ENCODE peak calls at places on chromosomes 16 and 17, in nine cellular contexts. Q is NB4, H is GM23338, U is NT2/D1, F is cardiac fibroblast, K is IMR-90, A is AG10803, D is OCI-LY7, I is ascending aorta. R is an unnamed sample.

GRCh38 chr16:16960785-16961184 is 510.0 kb downstream of the XYLT1 start:
- DNase-seq in I (no peak), Q (no peak), F (no peak), H (peak; percentile 49), U (no peak), A (no peak), K (no peak), D (no peak), R (no peak)

GRCh38 chr16:50509521-50510341 is 38.5 kb upstream of the NKD1 start:
- DNase-seq in U (peak; percentile 54), F (peak; percentile 8), Q (peak; percentile 47), H (peak; percentile 85), K (peak; percentile 6), A (peak; percentile 6), D (peak; percentile 35), I (no peak), R (no peak)

GRCh38 chr16:2811703-2812471 is 5.2 kb upstream of the PRSS21 start:
- DNase-seq in U (no peak), D (no peak), A (no peak), K (no peak), Q (no peak), F (no peak), I (no peak), H (no peak), R (no peak)

GRCh38 chr17:39670746-39671145 is 2.5 kb downstream of the PNMT start:
- DNase-seq in H (no peak), K (no peak), Q (no peak), I (no peak), D (no peak), F (no peak), A (no peak), U (no peak), R (no peak)

GRCh38 chr16:46961373-46962353 is 11.8 kb downstream of the DNAJA2 start:
- DNase-seq in K (peak; percentile 43), F (no peak), U (no peak), D (no peak), A (peak; percentile 62), Q (peak; percentile 64), I (no peak), H (no peak), R (peak; percentile 67)

GRCh38 chr16:85215478-85216120 is 103.3 kb upstream of the CIBAR2 start:
- DNase-seq in U (no peak), F (no peak), K (no peak), D (no peak), Q (no peak), I (no peak), H (no peak), A (no peak), R (no peak)

GRCh38 chr16:73000020-73000906 is 47.7 kb downstream of the ZFHX3 start:
- DNase-seq in Q (no peak), H (no peak), D (no peak), A (peak; percentile 39), F (peak; percentile 50), U (no peak), K (no peak), I (no peak), R (no peak)

GRCh38 chr16:88437367-88437964 is 15.6 kb upstream of the ZFPM1 start:
- DNase-seq in A (no peak), D (peak; percentile 71), U (no peak), I (no peak), Q (peak; percentile 75), F (peak; percentile 44), H (peak; percentile 92), K (peak; percentile 27), R (peak; percentile 58)

GRCh38 chr17:80358861-80359260 is 56.1 kb upstream of the ENDOV start:
- DNase-seq in H (no peak), I (no peak), U (no peak), F (no peak), A (no peak), Q (no peak), D (no peak), K (no peak), R (no peak)

GRCh38 chr16:27644165-27644564 is 94.2 kb downstream of the KATNIP start:
- DNase-seq in I (no peak), A (no peak), Q (no peak), H (no peak), K (no peak), F (no peak), U (no peak), D (no peak), R (no peak)

GRCh38 chr16:4285167-4285566 is 12.3 kb upstream of the TFAP4 start:
- DNase-seq in Q (no peak), A (no peak), D (no peak), F (no peak), I (no peak), K (no peak), U (no peak), H (no peak), R (no peak)

GRCh38 chr17:19306160-19307111 is 56.1 kb downstream of the B9D1 start:
- DNase-seq in U (no peak), I (no peak), K (no peak), D (peak; percentile 98), A (no peak), F (no peak), H (no peak), Q (peak; percentile 80), R (no peak)

GRCh38 chr17:9935408-9935807 is 30.3 kb upstream of the RCVRN start:
- DNase-seq in F (peak; percentile 14), A (peak; percentile 69), I (no peak), K (no peak), D (no peak), Q (peak; percentile 31), U (no peak), H (no peak), R (peak; percentile 15)

GRCh38 chr17:50153650-50154575 is 3.4 kb upstream of the PPP1R9B start:
- DNase-seq in F (peak; percentile 73), H (no peak), D (no peak), I (no peak), A (no peak), U (no peak), K (no peak), Q (no peak), R (no peak)

GRCh38 chr17:77223642-77224420 is 83.1 kb downstream of the SEC14L1 start:
- DNase-seq in U (no peak), F (no peak), I (no peak), Q (no peak), K (no peak), A (no peak), H (no peak), D (no peak), R (no peak)

GRCh38 chr16:4240624-4241023 is 1.3 kb downstream of the SRL start:
- DNase-seq in Q (no peak), K (no peak), H (peak; percentile 46), D (no peak), I (no peak), F (no peak), U (no peak), A (no peak), R (no peak)

GRCh38 chr16:85722066-85722465 is 28.8 kb downstream of the C16orf74 start:
- DNase-seq in H (no peak), Q (no peak), F (no peak), D (no peak), U (no peak), K (no peak), I (no peak), A (no peak), R (no peak)

GRCh38 chr17:63437287-63438091 is 8.6 kb downstream of the CYB561 start:
- DNase-seq in K (no peak), U (no peak), H (no peak), A (peak; percentile 47), I (no peak), F (no peak), D (no peak), Q (no peak), R (peak; percentile 32)

DNA sequence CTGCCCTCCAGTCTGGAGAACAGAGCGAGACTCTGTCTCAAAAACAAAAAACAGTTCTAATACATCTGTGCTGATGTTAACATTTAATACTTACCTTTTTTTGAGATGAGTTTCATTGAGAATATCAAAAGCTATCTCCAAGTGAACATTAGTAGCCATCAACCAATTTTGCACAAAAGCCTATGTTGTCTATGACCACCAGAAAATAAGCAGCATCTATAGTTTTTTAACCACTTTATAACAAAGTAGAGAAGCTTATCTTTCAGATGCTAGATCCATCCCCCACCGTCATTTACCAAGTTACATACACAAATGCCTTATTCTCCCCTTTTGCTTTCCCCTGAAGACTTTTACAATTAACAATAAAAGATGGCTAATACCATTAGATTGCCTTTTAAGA is 4.1 kb downstream of the SRSF1 start:
- DNase-seq in H (no peak), F (no peak), K (no peak), D (no peak), A (no peak), I (no peak), Q (no peak), U (no peak), R (no peak)
- H3K4me3 ChIP-seq in H (peak overlapping the region; percentile 94), F (no peak overlapping the region), K (no peak overlapping the region), D (peak overlapping the region; percentile 96), A (no peak overlapping the region), I (no peak overlapping the region), Q (peak overlapping the region; percentile 90), U (no peak overlapping the region), R (no peak overlapping the region)

DNA sequence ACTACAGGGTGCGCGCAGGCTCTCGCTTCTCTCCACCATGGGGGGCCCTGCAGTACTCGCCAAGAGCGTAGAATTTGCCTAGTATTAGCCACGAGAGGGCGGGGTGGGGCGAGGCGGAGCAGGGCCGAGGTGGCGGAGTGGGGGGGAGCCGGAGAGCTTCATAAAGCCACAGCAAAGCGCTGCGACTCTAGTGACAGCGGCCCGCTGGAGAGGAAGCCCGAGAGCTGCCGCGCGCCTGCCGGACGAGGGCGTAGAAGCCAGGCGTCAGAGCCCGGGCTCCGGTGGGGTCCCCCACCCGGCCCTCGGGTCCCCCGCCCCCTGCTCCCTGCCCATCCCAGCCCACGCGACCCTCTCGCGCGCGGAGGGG is at the start of gene TBX21:
- DNase-seq in D (peak; percentile 41), F (peak; percentile 13), U (no peak), I (peak; percentile 25), A (peak; percentile 12), H (peak; percentile 90), Q (peak; percentile 88), K (no peak), R (peak; percentile 51)
- H3K4me3 ChIP-seq in D (no peak within 1 kb of the TSS), F (no peak within 1 kb of the TSS), U (peak within 1 kb of the TSS; percentile 59), I (peak within 1 kb of the TSS; percentile 63), A (no peak within 1 kb of the TSS), H (peak within 1 kb of the TSS; percentile 63), Q (no peak within 1 kb of the TSS), K (no peak within 1 kb of the TSS), R (no peak within 1 kb of the TSS)

GRCh38 chr16:28859326-28859725 is 4.3 kb upstream of the SH2B1 start:
- DNase-seq in U (no peak), D (no peak), A (peak; percentile 10), K (no peak), Q (no peak), H (no peak), F (no peak), I (no peak), R (no peak)
- H3K4me3 ChIP-seq in U (no peak overlapping the region), D (no peak overlapping the region), A (no peak overlapping the region), K (no peak overlapping the region), Q (no peak overlapping the region), H (no peak overlapping the region), F (no peak overlapping the region), I (no peak overlapping the region), R (no peak overlapping the region)

GRCh38 chr16:19882641-19883040 is 2.0 kb downstream of the GPRC5B start:
- DNase-seq in D (no peak), A (no peak), Q (no peak), F (no peak), I (no peak), U (no peak), H (peak; percentile 64), K (no peak), R (no peak)
- H3K4me3 ChIP-seq in D (no peak overlapping the region), A (no peak overlapping the region), Q (no peak overlapping the region), F (peak overlapping the region; percentile 88), I (peak overlapping the region; percentile 91), U (peak overlapping the region; percentile 85), H (peak overlapping the region; percentile 83), K (no peak overlapping the region), R (no peak overlapping the region)